ENCODE peak calls at places on chromosomes 2 and 18, in six cellular contexts. U, A, E, T, D and V are unnamed samples.
A peak's percentile ranks its signal among the peaks of the same experiment; 100 is the strongest.

GRCh38 chr2:106882658-106883057 is 3.3 kb downstream of the ST6GAL2 start:
- DNase-seq in E (no peak), U (no peak), T (no peak), D (no peak), A (no peak), V (no peak)

GRCh38 chr2:237689569-237690131 is 62.3 kb downstream of the LRRFIP1 start:
- DNase-seq in T (no peak), U (peak; percentile 64), D (no peak), A (no peak), E (no peak), V (no peak)

GRCh38 chr18:57744211-57744694 is 58.9 kb downstream of the ATP8B1 start:
- DNase-seq in E (no peak), T (peak; percentile 48), A (peak; percentile 57), U (no peak), D (no peak), V (no peak)

GRCh38 chr2:67567866-67568265 is 170.7 kb downstream of the ETAA1 start:
- DNase-seq in A (no peak), D (no peak), E (no peak), U (no peak), T (no peak), V (no peak)

GRCh38 chr18:3151379-3152264 is 68.1 kb downstream of the MYOM1 start:
- DNase-seq in T (no peak), U (peak; percentile 23), D (no peak), A (peak; percentile 33), E (peak; percentile 36), V (peak; percentile 1)

GRCh38 chr2:70475266-70475665 is 78.4 kb downstream of the TGFA start:
- DNase-seq in E (no peak), T (no peak), U (no peak), A (no peak), D (no peak), V (no peak)

GRCh38 chr2:139790807-139791206 is 1010.6 kb upstream of the NXPH2 start:
- DNase-seq in U (no peak), D (no peak), A (peak; percentile 51), T (no peak), E (no peak), V (no peak)

GRCh38 chr2:39115556-39115955 is 5.3 kb downstream of the SOS1 start:
- DNase-seq in U (no peak), A (no peak), D (no peak), T (no peak), E (no peak), V (no peak)

GRCh38 chr2:158457826-158458616 is 1.3 kb downstream of the PKP4 start:
- DNase-seq in T (peak; percentile 41), A (peak; percentile 66), U (peak; percentile 54), E (peak; percentile 95), D (peak; percentile 81), V (no peak)

GRCh38 chr18:42414756-42415454 is 459.9 kb downstream of the PIK3C3 start:
- DNase-seq in E (no peak), T (peak; percentile 87), U (no peak), D (no peak), A (peak; percentile 76), V (no peak)

GRCh38 chr2:84855730-84856129 is 25.2 kb downstream of the TRABD2A start:
- DNase-seq in D (no peak), E (no peak), U (no peak), A (no peak), T (no peak), V (no peak)

GRCh38 chr2:234422242-234422641 is 74.6 kb downstream of the ARL4C start:
- DNase-seq in U (no peak), E (peak; percentile 74), D (no peak), T (peak; percentile 91), A (peak; percentile 86), V (peak; percentile 81)

GRCh38 chr2:146978891-146979555 is 865.8 kb upstream of the ACVR2A start:
- DNase-seq in U (no peak), A (peak; percentile 51), T (no peak), E (no peak), D (no peak), V (no peak)

GRCh38 chr2:112168422-112169124 is 30.4 kb downstream of the FBLN7 start:
- DNase-seq in T (no peak), E (peak; percentile 20), D (no peak), A (peak; percentile 33), U (no peak), V (no peak)

GRCh38 chr2:17536416-17536815 is 4.1 kb upstream of the VSNL1 start:
- DNase-seq in A (peak; percentile 17), T (no peak), D (no peak), E (no peak), U (no peak), V (no peak)

GRCh38 chr2:48248251-48248933 is 281.6 kb upstream of the STON1 start:
- DNase-seq in A (peak; percentile 89), D (no peak), U (no peak), E (peak; percentile 77), T (peak; percentile 92), V (peak; percentile 67)

GRCh38 chr18:79487198-79488165 is 91.8 kb downstream of the NFATC1 start:
- DNase-seq in E (no peak), T (no peak), A (no peak), D (no peak), U (no peak), V (no peak)

GRCh38 chr2:236550701-236551465 is 18.7 kb upstream of the ACKR3 start:
- DNase-seq in D (no peak), E (no peak), U (no peak), A (no peak), T (no peak), V (no peak)

GRCh38 chr2:74671479-74671878 is 17.4 kb downstream of the SEMA4F start:
- DNase-seq in D (no peak), U (no peak), A (peak; percentile 40), E (no peak), T (peak; percentile 10), V (peak; percentile 33)

GRCh38 chr2:75574106-75574505 is 13.4 kb upstream of the EVA1A start:
- DNase-seq in U (no peak), D (no peak), T (no peak), A (no peak), E (no peak), V (no peak)

GRCh38 chr18:26549103-26549485 is 741 bp upstream of the KCTD1 start:
- DNase-seq in D (peak; percentile 33), A (peak; percentile 54), U (no peak), E (no peak), T (no peak), V (no peak)

GRCh38 chr2:140786585-140786984 is 1344.2 kb downstream of the LRP1B start:
- DNase-seq in T (no peak), E (no peak), U (no peak), D (no peak), A (no peak), V (no peak)

GRCh38 chr2:27079233-27080139 is 1.1 kb downstream of the EMILIN1 start:
- DNase-seq in D (no peak), A (no peak), T (no peak), E (no peak), U (no peak), V (no peak)
- H3K4me3 ChIP-seq in D (peak overlapping the region; percentile 78), A (peak overlapping the region; percentile 62), T (peak overlapping the region; percentile 73), E (peak overlapping the region; percentile 57), U (no peak overlapping the region), V (peak overlapping the region; percentile 92)

DNA sequence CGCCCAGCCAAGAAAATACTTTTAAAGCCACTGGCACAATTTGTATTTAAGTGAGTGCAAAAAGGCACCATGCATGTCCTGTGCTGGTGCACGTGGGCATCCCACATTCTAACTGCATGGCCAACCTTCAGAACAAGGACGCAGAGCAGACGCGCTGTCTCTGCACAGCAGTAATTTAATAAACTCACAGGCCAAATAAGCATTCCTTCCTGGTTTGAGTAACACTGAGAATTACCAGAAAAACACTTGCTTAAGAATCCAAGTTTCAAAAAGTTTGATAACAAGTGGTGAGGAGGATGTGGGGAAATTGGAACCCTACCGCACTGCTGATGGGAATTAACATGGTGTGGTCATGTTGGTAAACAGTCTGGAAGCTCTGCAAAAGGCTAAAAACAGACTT is 38.7 kb downstream of the RPL31 start:
- DNase-seq in T (no peak), A (no peak), E (no peak), U (peak; percentile 39), D (no peak), V (no peak)
- TF ChIP-seq CTCF in T (no peak), A (no peak), E (no peak), U (no peak), D (no peak), V (no peak)

GRCh38 chr2:46984034-46984433 is 68.4 kb upstream of the MCFD2 start:
- DNase-seq in D (no peak), E (no peak), T (no peak), U (no peak), A (no peak), V (no peak)

GRCh38 chr2:46988230-46988629 is 72.6 kb upstream of the MCFD2 start:
- DNase-seq in A (no peak), D (no peak), T (no peak), U (no peak), E (no peak), V (no peak)

GRCh38 chr2:46983065-46983801 is 67.6 kb upstream of the MCFD2 start:
- DNase-seq in E (no peak), U (peak; percentile 90), A (peak; percentile 69), T (peak; percentile 55), D (no peak), V (no peak)

GRCh38 chr2:46984642-46985476 is 69.3 kb upstream of the MCFD2 start:
- DNase-seq in T (peak; percentile 93), A (peak; percentile 93), D (peak; percentile 63), E (no peak), U (peak; percentile 91), V (peak; percentile 92)

DNA sequence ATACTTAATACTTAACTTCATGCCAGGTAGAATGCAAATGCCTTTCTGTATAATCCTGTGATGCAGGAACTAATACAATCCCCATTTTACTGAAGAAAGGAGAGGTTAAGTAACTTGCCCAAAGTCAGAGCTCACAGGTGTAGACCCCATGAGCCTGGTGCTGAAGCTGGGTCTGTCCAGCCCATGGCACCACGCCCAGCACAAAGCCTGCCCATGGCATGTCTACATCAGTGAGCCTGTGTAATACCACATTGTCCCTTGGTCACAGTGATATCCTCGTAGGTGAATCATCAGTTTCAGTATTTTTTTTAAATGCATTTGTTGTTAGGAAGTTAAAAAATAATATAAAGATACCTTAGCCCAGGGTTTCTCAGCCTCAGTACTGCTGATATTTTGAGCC is 69.9 kb upstream of the MCFD2 start:
- DNase-seq in D (no peak), T (peak; percentile 39), U (no peak), E (no peak), A (no peak), V (no peak)
- H3K4me3 ChIP-seq in D (no peak overlapping the region), T (no peak overlapping the region), U (no peak overlapping the region), E (no peak overlapping the region), A (no peak overlapping the region), V (no peak overlapping the region)

DNA sequence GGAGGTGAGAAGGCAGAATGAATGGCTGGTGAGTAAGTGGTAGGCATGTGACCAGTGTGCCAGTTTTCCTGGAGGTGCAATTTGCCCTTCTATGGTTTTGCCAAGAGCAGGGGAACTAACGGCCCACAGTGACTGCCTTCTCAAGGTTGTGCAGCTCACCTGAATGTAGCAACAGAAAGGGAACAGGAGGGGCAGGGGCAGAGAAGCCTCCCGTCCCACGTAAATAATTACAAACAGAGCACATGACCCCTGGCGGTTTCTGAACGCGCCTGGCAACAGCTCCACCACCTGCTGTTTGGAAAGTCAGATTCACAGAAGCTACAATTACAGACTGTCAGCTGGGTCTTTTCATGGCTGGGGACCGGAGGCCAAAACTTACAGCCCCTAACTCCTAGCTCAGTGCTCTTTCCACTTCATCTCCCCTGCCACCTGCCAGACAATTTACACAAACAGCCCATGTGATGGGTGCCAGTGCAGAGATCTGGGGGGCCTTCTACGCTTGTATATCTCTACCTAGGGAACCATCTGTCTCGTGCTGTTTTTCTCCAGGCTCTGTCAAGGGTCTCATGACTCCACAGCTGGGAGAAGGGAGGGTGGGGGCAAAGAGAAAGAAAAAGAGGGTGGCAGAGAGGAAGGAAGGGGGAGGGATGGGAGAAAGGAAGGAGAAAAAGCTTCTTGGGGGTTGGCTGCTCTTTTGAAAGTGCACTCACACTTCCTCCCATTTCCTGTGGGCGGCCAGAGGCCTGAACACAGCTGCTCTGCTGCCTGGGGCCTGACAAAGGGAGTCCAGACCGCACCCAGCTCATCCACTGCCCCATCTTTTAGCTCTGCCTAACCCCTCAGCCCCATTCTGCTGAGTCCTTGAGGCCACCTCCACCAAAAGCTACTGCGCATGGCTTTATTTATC is 69.5 kb downstream of the POLR1A start:
- DNase-seq in E (no peak), T (peak; percentile 76), D (peak; percentile 76), U (peak; percentile 96), A (peak; percentile 86), V (no peak)
- TF ChIP-seq CTCF in E (no peak), T (peak; percentile 64), D (peak; percentile 23), U (no peak), A (peak; percentile 44), V (peak; percentile 47)